ENCODE peak calls at places on chromosomes 3 and 15, in nine cellular contexts. One of them, this sample, is unnamed.

GRCh38 chr3:146313411-146314111 is 62.7 kb upstream of the PLSCR4 start:
- DNase-seq in globus pallidus: no peak
- DNase-seq in GM12865: peak; percentile 5
- DNase-seq in NCI-H524: no peak
- DNase-seq in EL: peak; percentile 79
- DNase-seq in Calu3: peak; percentile 64
- DNase-seq in GM19239: no peak
- DNase-seq in naive thymus-derived CD8-positive, alpha-beta T cell: no peak
- DNase-seq in stimulated activated naive B cell treated with anti-CD40 and anti-IgM and Interleukin-4, amounts not matched to agents 10 μg/mL and 1 μg/mL and 100 μg/mL, for 72 hours: no peak
- DNase-seq in this sample: no peak

GRCh38 chr3:151283907-151284461 is 5.6 kb upstream of the P2RY14 start:
- DNase-seq in globus pallidus: no peak
- DNase-seq in GM12865: no peak
- DNase-seq in NCI-H524: no peak
- DNase-seq in EL: no peak
- DNase-seq in Calu3: no peak
- DNase-seq in GM19239: no peak
- DNase-seq in naive thymus-derived CD8-positive, alpha-beta T cell: no peak
- DNase-seq in stimulated activated naive B cell treated with anti-CD40 and anti-IgM and Interleukin-4, amounts not matched to agents 10 μg/mL and 1 μg/mL and 100 μg/mL, for 72 hours: no peak
- DNase-seq in this sample: no peak

GRCh38 chr3:58388550-58389061 is 45.0 kb downstream of the PDHB start:
- DNase-seq in globus pallidus: peak; percentile 96
- DNase-seq in GM12865: no peak
- DNase-seq in NCI-H524: no peak
- DNase-seq in EL: peak; percentile 55
- DNase-seq in Calu3: no peak
- DNase-seq in GM19239: no peak
- DNase-seq in naive thymus-derived CD8-positive, alpha-beta T cell: no peak
- DNase-seq in stimulated activated naive B cell treated with anti-CD40 and anti-IgM and Interleukin-4, amounts not matched to agents 10 μg/mL and 1 μg/mL and 100 μg/mL, for 72 hours: no peak
- DNase-seq in this sample: no peak

GRCh38 chr3:129795596-129795995 is 97.9 kb downstream of the TMCC1 start:
- DNase-seq in globus pallidus: no peak
- DNase-seq in GM12865: no peak
- DNase-seq in NCI-H524: no peak
- DNase-seq in EL: peak; percentile 25
- DNase-seq in Calu3: peak; percentile 34
- DNase-seq in GM19239: no peak
- DNase-seq in naive thymus-derived CD8-positive, alpha-beta T cell: no peak
- DNase-seq in stimulated activated naive B cell treated with anti-CD40 and anti-IgM and Interleukin-4, amounts not matched to agents 10 μg/mL and 1 μg/mL and 100 μg/mL, for 72 hours: no peak
- DNase-seq in this sample: no peak

GRCh38 chr3:70261283-70261682 is 51.2 kb downstream of the MDFIC2 start:
- DNase-seq in globus pallidus: no peak
- DNase-seq in GM12865: no peak
- DNase-seq in NCI-H524: no peak
- DNase-seq in EL: no peak
- DNase-seq in Calu3: no peak
- DNase-seq in GM19239: no peak
- DNase-seq in naive thymus-derived CD8-positive, alpha-beta T cell: no peak
- DNase-seq in stimulated activated naive B cell treated with anti-CD40 and anti-IgM and Interleukin-4, amounts not matched to agents 10 μg/mL and 1 μg/mL and 100 μg/mL, for 72 hours: no peak
- DNase-seq in this sample: no peak

GRCh38 chr15:28086175-28086703 is 12.9 kb downstream of the OCA2 start:
- DNase-seq in globus pallidus: no peak
- DNase-seq in GM12865: peak; percentile 72
- DNase-seq in NCI-H524: peak; percentile 56
- DNase-seq in EL: peak; percentile 58
- DNase-seq in Calu3: peak; percentile 33
- DNase-seq in GM19239: peak; percentile 74
- DNase-seq in naive thymus-derived CD8-positive, alpha-beta T cell: peak; percentile 45
- DNase-seq in stimulated activated naive B cell treated with anti-CD40 and anti-IgM and Interleukin-4, amounts not matched to agents 10 μg/mL and 1 μg/mL and 100 μg/mL, for 72 hours: peak; percentile 47
- DNase-seq in this sample: no peak

GRCh38 chr15:100689500-100689899 is 87.1 kb downstream of the ASB7 start:
- DNase-seq in globus pallidus: no peak
- DNase-seq in GM12865: no peak
- DNase-seq in NCI-H524: no peak
- DNase-seq in EL: no peak
- DNase-seq in Calu3: no peak
- DNase-seq in GM19239: no peak
- DNase-seq in naive thymus-derived CD8-positive, alpha-beta T cell: no peak
- DNase-seq in stimulated activated naive B cell treated with anti-CD40 and anti-IgM and Interleukin-4, amounts not matched to agents 10 μg/mL and 1 μg/mL and 100 μg/mL, for 72 hours: no peak
- DNase-seq in this sample: no peak

GRCh38 chr3:10140996-10141546 is 507 bp upstream of the VHL start:
- DNase-seq in globus pallidus: no peak
- DNase-seq in GM12865: no peak
- DNase-seq in NCI-H524: no peak
- DNase-seq in EL: no peak
- DNase-seq in Calu3: no peak
- DNase-seq in GM19239: no peak
- DNase-seq in naive thymus-derived CD8-positive, alpha-beta T cell: no peak
- DNase-seq in stimulated activated naive B cell treated with anti-CD40 and anti-IgM and Interleukin-4, amounts not matched to agents 10 μg/mL and 1 μg/mL and 100 μg/mL, for 72 hours: no peak
- DNase-seq in this sample: no peak

GRCh38 chr15:48861813-48862431 is 16.0 kb upstream of the EID1 start:
- DNase-seq in globus pallidus: peak; percentile 77
- DNase-seq in GM12865: peak; percentile 82
- DNase-seq in NCI-H524: peak; percentile 38
- DNase-seq in EL: peak; percentile 68
- DNase-seq in Calu3: peak; percentile 65
- DNase-seq in GM19239: peak; percentile 44
- DNase-seq in naive thymus-derived CD8-positive, alpha-beta T cell: peak; percentile 15
- DNase-seq in stimulated activated naive B cell treated with anti-CD40 and anti-IgM and Interleukin-4, amounts not matched to agents 10 μg/mL and 1 μg/mL and 100 μg/mL, for 72 hours: no peak
- DNase-seq in this sample: no peak

GRCh38 chr15:30953731-30954378 is 37.6 kb downstream of the MTMR10 start:
- DNase-seq in globus pallidus: no peak
- DNase-seq in GM12865: peak; percentile 16
- DNase-seq in NCI-H524: no peak
- DNase-seq in EL: peak; percentile 95
- DNase-seq in Calu3: no peak
- DNase-seq in GM19239: no peak
- DNase-seq in naive thymus-derived CD8-positive, alpha-beta T cell: no peak
- DNase-seq in stimulated activated naive B cell treated with anti-CD40 and anti-IgM and Interleukin-4, amounts not matched to agents 10 μg/mL and 1 μg/mL and 100 μg/mL, for 72 hours: no peak
- DNase-seq in this sample: peak; percentile 50

GRCh38 chr3:69032137-69032536 is 18.7 kb upstream of the EOGT start:
- DNase-seq in globus pallidus: no peak
- DNase-seq in GM12865: no peak
- DNase-seq in NCI-H524: no peak
- DNase-seq in EL: peak; percentile 71
- DNase-seq in Calu3: no peak
- DNase-seq in GM19239: no peak
- DNase-seq in naive thymus-derived CD8-positive, alpha-beta T cell: no peak
- DNase-seq in stimulated activated naive B cell treated with anti-CD40 and anti-IgM and Interleukin-4, amounts not matched to agents 10 μg/mL and 1 μg/mL and 100 μg/mL, for 72 hours: no peak
- DNase-seq in this sample: no peak

GRCh38 chr3:195566797-195567196 is 16.9 kb downstream of the APOD start:
- DNase-seq in globus pallidus: no peak
- DNase-seq in GM12865: no peak
- DNase-seq in NCI-H524: no peak
- DNase-seq in EL: peak; percentile 21
- DNase-seq in Calu3: peak; percentile 48
- DNase-seq in GM19239: no peak
- DNase-seq in naive thymus-derived CD8-positive, alpha-beta T cell: no peak
- DNase-seq in stimulated activated naive B cell treated with anti-CD40 and anti-IgM and Interleukin-4, amounts not matched to agents 10 μg/mL and 1 μg/mL and 100 μg/mL, for 72 hours: no peak
- DNase-seq in this sample: no peak

GRCh38 chr3:143329567-143330164 is 210.1 kb downstream of the CHST2 start:
- DNase-seq in globus pallidus: peak; percentile 15
- DNase-seq in GM12865: no peak
- DNase-seq in NCI-H524: peak; percentile 73
- DNase-seq in EL: no peak
- DNase-seq in Calu3: no peak
- DNase-seq in GM19239: no peak
- DNase-seq in naive thymus-derived CD8-positive, alpha-beta T cell: no peak
- DNase-seq in stimulated activated naive B cell treated with anti-CD40 and anti-IgM and Interleukin-4, amounts not matched to agents 10 μg/mL and 1 μg/mL and 100 μg/mL, for 72 hours: no peak
- DNase-seq in this sample: no peak

GRCh38 chr15:61480295-61480694 is 251.2 kb upstream of the RORA start:
- DNase-seq in globus pallidus: no peak
- DNase-seq in GM12865: no peak
- DNase-seq in NCI-H524: no peak
- DNase-seq in EL: no peak
- DNase-seq in Calu3: no peak
- DNase-seq in GM19239: no peak
- DNase-seq in naive thymus-derived CD8-positive, alpha-beta T cell: no peak
- DNase-seq in stimulated activated naive B cell treated with anti-CD40 and anti-IgM and Interleukin-4, amounts not matched to agents 10 μg/mL and 1 μg/mL and 100 μg/mL, for 72 hours: no peak
- DNase-seq in this sample: no peak

GRCh38 chr3:195696632-195697278 is 24.0 kb upstream of the MUC20 start:
- DNase-seq in globus pallidus: no peak
- DNase-seq in GM12865: no peak
- DNase-seq in NCI-H524: no peak
- DNase-seq in EL: peak; percentile 5
- DNase-seq in Calu3: no peak
- DNase-seq in GM19239: no peak
- DNase-seq in naive thymus-derived CD8-positive, alpha-beta T cell: no peak
- DNase-seq in stimulated activated naive B cell treated with anti-CD40 and anti-IgM and Interleukin-4, amounts not matched to agents 10 μg/mL and 1 μg/mL and 100 μg/mL, for 72 hours: no peak
- DNase-seq in this sample: no peak

GRCh38 chr15:91068436-91068835 is 31.6 kb upstream of the SV2B start:
- DNase-seq in globus pallidus: no peak
- DNase-seq in GM12865: no peak
- DNase-seq in NCI-H524: no peak
- DNase-seq in EL: no peak
- DNase-seq in Calu3: no peak
- DNase-seq in GM19239: no peak
- DNase-seq in naive thymus-derived CD8-positive, alpha-beta T cell: no peak
- DNase-seq in stimulated activated naive B cell treated with anti-CD40 and anti-IgM and Interleukin-4, amounts not matched to agents 10 μg/mL and 1 μg/mL and 100 μg/mL, for 72 hours: no peak
- DNase-seq in this sample: no peak

GRCh38 chr3:67896130-67896529 is 241.7 kb upstream of the SUCLG2 start:
- DNase-seq in globus pallidus: no peak
- DNase-seq in GM12865: no peak
- DNase-seq in NCI-H524: no peak
- DNase-seq in EL: no peak
- DNase-seq in Calu3: no peak
- DNase-seq in GM19239: no peak
- DNase-seq in naive thymus-derived CD8-positive, alpha-beta T cell: no peak
- DNase-seq in stimulated activated naive B cell treated with anti-CD40 and anti-IgM and Interleukin-4, amounts not matched to agents 10 μg/mL and 1 μg/mL and 100 μg/mL, for 72 hours: no peak
- DNase-seq in this sample: no peak

GRCh38 chr3:57011022-57011421 is 49.4 kb upstream of the SPATA12 start:
- DNase-seq in globus pallidus: no peak
- DNase-seq in GM12865: no peak
- DNase-seq in NCI-H524: no peak
- DNase-seq in EL: no peak
- DNase-seq in Calu3: no peak
- DNase-seq in GM19239: no peak
- DNase-seq in naive thymus-derived CD8-positive, alpha-beta T cell: no peak
- DNase-seq in stimulated activated naive B cell treated with anti-CD40 and anti-IgM and Interleukin-4, amounts not matched to agents 10 μg/mL and 1 μg/mL and 100 μg/mL, for 72 hours: no peak
- DNase-seq in this sample: no peak

GRCh38 chr3:125103406-125103805 is 47.6 kb upstream of the HEG1 start:
- DNase-seq in globus pallidus: no peak
- DNase-seq in GM12865: no peak
- DNase-seq in NCI-H524: no peak
- DNase-seq in EL: no peak
- DNase-seq in Calu3: no peak
- DNase-seq in GM19239: no peak
- DNase-seq in naive thymus-derived CD8-positive, alpha-beta T cell: no peak
- DNase-seq in stimulated activated naive B cell treated with anti-CD40 and anti-IgM and Interleukin-4, amounts not matched to agents 10 μg/mL and 1 μg/mL and 100 μg/mL, for 72 hours: no peak
- DNase-seq in this sample: no peak

GRCh38 chr15:48876057-48876456 is 1.9 kb upstream of the EID1 start:
- DNase-seq in globus pallidus: no peak
- DNase-seq in GM12865: no peak
- DNase-seq in NCI-H524: no peak
- DNase-seq in EL: no peak
- DNase-seq in Calu3: no peak
- DNase-seq in GM19239: no peak
- DNase-seq in naive thymus-derived CD8-positive, alpha-beta T cell: no peak
- DNase-seq in stimulated activated naive B cell treated with anti-CD40 and anti-IgM and Interleukin-4, amounts not matched to agents 10 μg/mL and 1 μg/mL and 100 μg/mL, for 72 hours: no peak
- DNase-seq in this sample: no peak

GRCh38 chr3:31420311-31420710 is 112.4 kb upstream of the STT3B start:
- DNase-seq in globus pallidus: no peak
- DNase-seq in GM12865: no peak
- DNase-seq in NCI-H524: no peak
- DNase-seq in EL: no peak
- DNase-seq in Calu3: no peak
- DNase-seq in GM19239: no peak
- DNase-seq in naive thymus-derived CD8-positive, alpha-beta T cell: no peak
- DNase-seq in stimulated activated naive B cell treated with anti-CD40 and anti-IgM and Interleukin-4, amounts not matched to agents 10 μg/mL and 1 μg/mL and 100 μg/mL, for 72 hours: no peak
- DNase-seq in this sample: no peak

GRCh38 chr3:299590-300301 is 103.2 kb downstream of the CHL1 start:
- DNase-seq in globus pallidus: no peak
- DNase-seq in GM12865: no peak
- DNase-seq in NCI-H524: no peak
- DNase-seq in EL: no peak
- DNase-seq in Calu3: peak; percentile 41
- DNase-seq in GM19239: no peak
- DNase-seq in naive thymus-derived CD8-positive, alpha-beta T cell: no peak
- DNase-seq in stimulated activated naive B cell treated with anti-CD40 and anti-IgM and Interleukin-4, amounts not matched to agents 10 μg/mL and 1 μg/mL and 100 μg/mL, for 72 hours: no peak
- DNase-seq in this sample: no peak

GRCh38 chr3:13233487-13234154 is 160.4 kb upstream of the IQSEC1 start:
- DNase-seq in globus pallidus: no peak
- DNase-seq in GM12865: no peak
- DNase-seq in NCI-H524: no peak
- DNase-seq in EL: no peak
- DNase-seq in Calu3: no peak
- DNase-seq in GM19239: no peak
- DNase-seq in naive thymus-derived CD8-positive, alpha-beta T cell: no peak
- DNase-seq in stimulated activated naive B cell treated with anti-CD40 and anti-IgM and Interleukin-4, amounts not matched to agents 10 μg/mL and 1 μg/mL and 100 μg/mL, for 72 hours: no peak
- DNase-seq in this sample: no peak

GRCh38 chr15:95106781-95107180 is 875.4 kb downstream of the MCTP2 start:
- DNase-seq in globus pallidus: peak; percentile 2
- DNase-seq in GM12865: no peak
- DNase-seq in NCI-H524: no peak
- DNase-seq in EL: no peak
- DNase-seq in Calu3: no peak
- DNase-seq in GM19239: no peak
- DNase-seq in naive thymus-derived CD8-positive, alpha-beta T cell: no peak
- DNase-seq in stimulated activated naive B cell treated with anti-CD40 and anti-IgM and Interleukin-4, amounts not matched to agents 10 μg/mL and 1 μg/mL and 100 μg/mL, for 72 hours: no peak
- DNase-seq in this sample: no peak

GRCh38 chr15:73919706-73920105 is 6.6 kb upstream of the LOXL1 start:
- DNase-seq in globus pallidus: no peak
- DNase-seq in GM12865: no peak
- DNase-seq in NCI-H524: no peak
- DNase-seq in EL: no peak
- DNase-seq in Calu3: no peak
- DNase-seq in GM19239: no peak
- DNase-seq in naive thymus-derived CD8-positive, alpha-beta T cell: no peak
- DNase-seq in stimulated activated naive B cell treated with anti-CD40 and anti-IgM and Interleukin-4, amounts not matched to agents 10 μg/mL and 1 μg/mL and 100 μg/mL, for 72 hours: no peak
- DNase-seq in this sample: no peak

GRCh38 chr15:98000249-98001203 is 40.0 kb downstream of the ARRDC4 start:
- DNase-seq in globus pallidus: no peak
- DNase-seq in GM12865: no peak
- DNase-seq in NCI-H524: no peak
- DNase-seq in EL: peak; percentile 54
- DNase-seq in Calu3: peak; percentile 61
- DNase-seq in GM19239: no peak
- DNase-seq in naive thymus-derived CD8-positive, alpha-beta T cell: no peak
- DNase-seq in stimulated activated naive B cell treated with anti-CD40 and anti-IgM and Interleukin-4, amounts not matched to agents 10 μg/mL and 1 μg/mL and 100 μg/mL, for 72 hours: no peak
- DNase-seq in this sample: no peak

GRCh38 chr3:151838574-151839312 is 24.8 kb downstream of the AADAC start:
- DNase-seq in globus pallidus: peak; percentile 75
- DNase-seq in GM12865: peak; percentile 73
- DNase-seq in NCI-H524: peak; percentile 67
- DNase-seq in EL: peak; percentile 80
- DNase-seq in Calu3: peak; percentile 78
- DNase-seq in GM19239: peak; percentile 6
- DNase-seq in naive thymus-derived CD8-positive, alpha-beta T cell: peak; percentile 27
- DNase-seq in stimulated activated naive B cell treated with anti-CD40 and anti-IgM and Interleukin-4, amounts not matched to agents 10 μg/mL and 1 μg/mL and 100 μg/mL, for 72 hours: peak; percentile 7
- DNase-seq in this sample: peak; percentile 68

GRCh38 chr15:26864664-26865191 is 2.1 kb upstream of the GABRA5 start:
- DNase-seq in globus pallidus: peak; percentile 28
- DNase-seq in GM12865: no peak
- DNase-seq in NCI-H524: peak; percentile 84
- DNase-seq in EL: peak; percentile 1
- DNase-seq in Calu3: no peak
- DNase-seq in GM19239: no peak
- DNase-seq in naive thymus-derived CD8-positive, alpha-beta T cell: no peak
- DNase-seq in stimulated activated naive B cell treated with anti-CD40 and anti-IgM and Interleukin-4, amounts not matched to agents 10 μg/mL and 1 μg/mL and 100 μg/mL, for 72 hours: no peak
- DNase-seq in this sample: peak; percentile 12

GRCh38 chr3:183502782-183503181 is 52.7 kb downstream of the KLHL6 start:
- DNase-seq in globus pallidus: peak; percentile 86
- DNase-seq in GM12865: no peak
- DNase-seq in NCI-H524: peak; percentile 11
- DNase-seq in EL: no peak
- DNase-seq in Calu3: no peak
- DNase-seq in GM19239: no peak
- DNase-seq in naive thymus-derived CD8-positive, alpha-beta T cell: no peak
- DNase-seq in stimulated activated naive B cell treated with anti-CD40 and anti-IgM and Interleukin-4, amounts not matched to agents 10 μg/mL and 1 μg/mL and 100 μg/mL, for 72 hours: no peak
- DNase-seq in this sample: no peak

GRCh38 chr3:45597166-45597565 is 2.6 kb downstream of the LIMD1 start:
- DNase-seq in globus pallidus: no peak
- DNase-seq in GM12865: peak; percentile 37
- DNase-seq in NCI-H524: no peak
- DNase-seq in EL: peak; percentile 54
- DNase-seq in Calu3: no peak
- DNase-seq in GM19239: no peak
- DNase-seq in naive thymus-derived CD8-positive, alpha-beta T cell: no peak
- DNase-seq in stimulated activated naive B cell treated with anti-CD40 and anti-IgM and Interleukin-4, amounts not matched to agents 10 μg/mL and 1 μg/mL and 100 μg/mL, for 72 hours: peak; percentile 14
- DNase-seq in this sample: no peak

GRCh38 chr3:107676469-107677309 is 153.9 kb downstream of the BBX start:
- DNase-seq in globus pallidus: no peak
- DNase-seq in GM12865: peak; percentile 25
- DNase-seq in NCI-H524: peak; percentile 16
- DNase-seq in EL: no peak
- DNase-seq in Calu3: no peak
- DNase-seq in GM19239: no peak
- DNase-seq in naive thymus-derived CD8-positive, alpha-beta T cell: no peak
- DNase-seq in stimulated activated naive B cell treated with anti-CD40 and anti-IgM and Interleukin-4, amounts not matched to agents 10 μg/mL and 1 μg/mL and 100 μg/mL, for 72 hours: no peak
- DNase-seq in this sample: no peak